ENCODE peak calls at places on chromosomes 3 and 15, in five cellular contexts. B, E, Z, D and U are unnamed samples.
A peak's percentile ranks its signal among the peaks of the same experiment; 100 is the strongest.

GRCh38 chr15:25933456-25934158 is 70.5 kb upstream of the ATP10A start:
- DNase-seq in Z (peak; percentile 21), E (peak; percentile 80), B (peak; percentile 11), D (peak; percentile 88), U (peak; percentile 45)

GRCh38 chr3:47283193-47283537 is 421 bp downstream of the KLHL18 start:
- DNase-seq in D (no peak), B (no peak), Z (no peak), E (peak; percentile 54), U (no peak)

GRCh38 chr3:140023616-140024530 is 88.9 kb downstream of the CLSTN2 start:
- DNase-seq in D (no peak), E (peak; percentile 68), B (no peak), Z (no peak), U (peak; percentile 20)

GRCh38 chr15:74620636-74621545 is 5.3 kb downstream of the CLK3 start:
- DNase-seq in B (peak; percentile 51), D (peak; percentile 84), Z (peak; percentile 17), E (peak; percentile 82), U (peak; percentile 62)

GRCh38 chr3:170355738-170356595 is 1.5 kb upstream of the SKIL start:
- DNase-seq in Z (no peak), E (no peak), B (peak; percentile 42), D (peak; percentile 60), U (no peak)

GRCh38 chr15:95295905-95296618 is 1034.4 kb upstream of the NR2F2 start:
- DNase-seq in E (no peak), B (no peak), Z (no peak), D (no peak), U (no peak)

GRCh38 chr3:47250309-47251060 is 32.1 kb downstream of the KIF9 start:
- DNase-seq in Z (no peak), E (peak; percentile 66), D (peak; percentile 73), B (no peak), U (peak; percentile 62)

GRCh38 chr3:104987859-104988258 is 378.9 kb upstream of the ALCAM start:
- DNase-seq in Z (no peak), D (no peak), E (no peak), B (no peak), U (no peak)

GRCh38 chr15:78414608-78415250 is 23.3 kb upstream of the IREB2 start:
- DNase-seq in E (no peak), B (no peak), D (no peak), Z (no peak), U (no peak)

GRCh38 chr3:152328841-152329240 is 60.1 kb downstream of the MBNL1 start:
- DNase-seq in D (no peak), E (no peak), Z (no peak), B (no peak), U (no peak)

GRCh38 chr3:98027084-98027445 is 8.1 kb downstream of the GABRR3 start:
- DNase-seq in D (no peak), Z (no peak), E (no peak), B (no peak), U (no peak)

GRCh38 chr3:38164136-38164965 is 986 bp upstream of the OXSR1 start:
- DNase-seq in D (no peak), Z (no peak), E (no peak), B (no peak), U (no peak)

GRCh38 chr3:187931111-187931510 is 185.8 kb upstream of the BCL6 start:
- DNase-seq in B (no peak), D (no peak), E (no peak), Z (no peak), U (no peak)

GRCh38 chr15:66661432-66662096 is 40.5 kb upstream of the SMAD6 start:
- DNase-seq in B (no peak), Z (no peak), E (peak; percentile 67), D (no peak), U (no peak)

GRCh38 chr15:27770769-27771554 is 328.2 kb downstream of the OCA2 start:
- DNase-seq in E (no peak), D (no peak), B (no peak), Z (no peak), U (no peak)

GRCh38 chr15:70383856-70384255 is 286.1 kb upstream of the TLE3 start:
- DNase-seq in B (no peak), E (no peak), D (no peak), Z (no peak), U (no peak)

GRCh38 chr15:71128939-71129562 is 13.8 kb downstream of the THSD4 start:
- DNase-seq in E (no peak), Z (no peak), D (no peak), B (no peak), U (no peak)

GRCh38 chr3:125121246-125122010 is 65.6 kb upstream of the HEG1 start:
- DNase-seq in E (no peak), D (no peak), B (no peak), Z (no peak), U (no peak)

GRCh38 chr15:101183226-101183925 is 68.5 kb downstream of the CHSY1 start:
- DNase-seq in Z (no peak), E (no peak), D (no peak), B (no peak), U (no peak)

GRCh38 chr15:58299311-58299850 is 132.4 kb upstream of the LIPC start:
- DNase-seq in E (peak; percentile 66), B (peak; percentile 7), D (no peak), Z (no peak), U (peak; percentile 19)

GRCh38 chr3:129046037-129046731 is 14.4 kb upstream of the GP9 start:
- DNase-seq in B (no peak), D (no peak), Z (no peak), E (no peak), U (no peak)
- TF ChIP-seq CTCF in B (no peak), D (no peak), Z (no peak), E (no peak), U (no peak)

GRCh38 chr3:86792316-86792715 is 198.6 kb downstream of the VGLL3 start:
- DNase-seq in D (no peak), E (no peak), B (no peak), Z (no peak), U (no peak)
- H3K4me1 ChIP-seq in D (peaks cover 13% of the 10 kb centered on the region), E (no peaks in the 10 kb centered on the region), B (no peaks in the 10 kb centered on the region), Z (peaks cover 4% of the 10 kb centered on the region), U (peaks cover 4% of the 10 kb centered on the region)

GRCh38 chr3:73729969-73730440 is 105.3 kb upstream of the PDZRN3 start:
- DNase-seq in E (peak; percentile 94), B (peak; percentile 8), D (peak; percentile 28), Z (no peak), U (peak; percentile 83)

GRCh38 chr3:73740041-73740440 is 115.3 kb upstream of the PDZRN3 start:
- DNase-seq in E (no peak), D (no peak), Z (no peak), B (no peak), U (no peak)

GRCh38 chr3:73733796-73734195 is 109.1 kb upstream of the PDZRN3 start:
- DNase-seq in Z (no peak), D (no peak), B (no peak), E (no peak), U (no peak)

GRCh38 chr3:73734376-73734775 is 109.6 kb upstream of the PDZRN3 start:
- DNase-seq in Z (no peak), D (no peak), E (no peak), B (no peak), U (no peak)
- H3K4me3 ChIP-seq in Z (no peak overlapping the region), D (no peak overlapping the region), E (peak overlapping the region; percentile 21), B (no peak overlapping the region), U (no peak overlapping the region)

GRCh38 chr3:134597390-134597975 is 53.3 kb downstream of the KY start:
- DNase-seq in Z (no peak), D (no peak), E (no peak), B (no peak), U (no peak)
- TF ChIP-seq CTCF in Z (no peak), D (no peak), E (no peak), B (no peak), U (no peak)

DNA sequence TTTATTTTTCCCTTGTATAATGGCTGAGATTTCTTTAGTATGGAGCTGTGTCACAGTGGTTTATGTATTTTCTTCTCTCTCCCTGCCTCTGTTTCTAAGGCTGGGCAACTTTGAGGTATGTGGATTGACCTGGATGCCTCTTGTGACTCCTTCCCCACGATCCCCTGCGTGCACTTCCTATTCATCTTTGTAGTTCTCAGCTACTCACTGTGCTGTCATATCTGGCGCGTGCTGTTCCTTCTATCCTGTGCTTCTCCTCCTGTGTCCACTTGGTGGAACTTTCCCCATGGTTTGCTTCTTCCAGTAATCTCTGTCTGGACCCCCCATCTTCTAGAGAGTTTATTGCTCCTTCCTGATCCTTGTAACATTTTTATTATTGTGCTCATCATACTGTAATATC is 97.3 kb downstream of the AKAP13 start:
- DNase-seq in D (no peak), Z (no peak), B (no peak), E (no peak), U (no peak)
- H3K4me1 ChIP-seq in D (peaks cover 58% of the 10 kb centered on the region), Z (no peaks in the 10 kb centered on the region), B (no peaks in the 10 kb centered on the region), E (peaks cover 23% of the 10 kb centered on the region), U (peaks cover 18% of the 10 kb centered on the region)

DNA sequence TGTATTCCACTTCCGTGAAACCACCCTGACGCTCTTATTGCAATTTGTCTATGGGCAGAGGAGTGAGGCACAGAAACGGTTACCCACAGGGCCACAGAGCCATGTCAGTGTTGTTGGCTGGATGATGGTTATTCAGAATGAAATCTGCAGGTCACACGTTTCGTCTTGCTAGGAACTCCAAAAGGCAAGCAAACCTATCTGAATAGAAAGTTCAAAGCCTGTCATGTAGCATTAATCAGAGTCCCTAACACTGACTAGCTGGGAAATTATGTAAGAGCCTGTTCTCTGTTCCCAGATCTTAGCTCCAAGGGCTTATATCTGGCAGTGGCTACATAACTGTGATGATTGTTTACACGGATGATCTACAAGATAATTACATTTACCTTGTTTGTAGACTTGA is 1.3 kb downstream of the SYNPR start:
- DNase-seq in B (no peak), E (no peak), D (no peak), Z (no peak), U (no peak)
- H3K4me3 ChIP-seq in B (no peak overlapping the region), E (no peak overlapping the region), D (peak overlapping the region; percentile 71), Z (no peak overlapping the region), U (no peak overlapping the region)

DNA sequence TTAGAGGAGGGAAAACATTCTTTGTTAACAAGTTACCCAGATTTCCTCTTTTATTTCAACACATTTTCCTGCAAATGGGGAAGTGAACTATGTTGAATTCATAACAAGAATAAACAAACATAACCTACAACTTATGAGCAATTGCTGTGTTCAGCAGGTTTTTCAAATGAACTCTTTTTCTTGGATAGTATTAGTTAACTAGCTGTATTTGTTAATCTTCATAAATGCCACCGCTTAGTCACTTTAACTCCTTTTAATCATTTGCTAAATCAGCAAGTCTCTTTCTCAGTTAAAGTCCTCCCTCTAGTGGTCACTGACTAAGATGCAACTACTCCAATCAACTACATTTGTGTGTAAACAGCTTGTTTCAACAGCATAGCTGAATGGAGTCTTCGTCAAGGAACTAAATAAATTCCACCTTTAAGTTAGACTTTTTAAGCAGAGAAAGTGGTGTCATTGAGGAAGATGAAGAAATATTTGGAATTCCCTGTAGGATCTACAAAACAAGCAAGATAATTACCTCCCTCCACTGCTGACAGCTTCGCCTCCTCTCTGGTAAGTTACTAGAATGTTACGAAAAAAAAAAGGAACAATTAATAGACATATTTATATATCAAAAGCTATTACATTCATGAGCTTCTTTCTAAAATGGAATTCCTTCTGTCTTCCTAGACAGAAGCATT is 1122.0 kb downstream of the ROBO1 start:
- DNase-seq in E (no peak), B (no peak), D (peak; percentile 73), Z (no peak), U (no peak)
- TF ChIP-seq CTCF in E (peak; percentile 89), B (peak; percentile 76), D (peak; percentile 97), Z (peak; percentile 86), U (peak; percentile 72)

GRCh38 chr3:42161050-42161935 is 70.1 kb downstream of the TRAK1 start:
- DNase-seq in B (no peak), Z (no peak), D (no peak), E (no peak), U (no peak)
- H3K4me1 ChIP-seq in B (peaks cover 13% of the 10 kb centered on the region), Z (peaks cover 20% of the 10 kb centered on the region), D (peaks cover 16% of the 10 kb centered on the region), E (peaks cover 60% of the 10 kb centered on the region), U (peaks cover 68% of the 10 kb centered on the region)